ENCODE peak calls at places on chromosomes 3 and 15, in ten cellular contexts. F is natural killer cell, P is D721Med, U is prostate gland, K is heart left ventricle, Q is H9, H is IMR-90, A is endothelial cell, B is cardiac muscle cell, I is nephron progenitor cell. V is an unnamed sample.

GRCh38 chr3:140610544-140610943 is 67.3 kb upstream of the TRIM42 start:
- DNase-seq in P (no peak), U (no peak), H (no peak), K (no peak), A (no peak), I (no peak), Q (no peak), F (no peak), B (no peak), V (no peak)

GRCh38 chr3:46105313-46105919 is 78.1 kb upstream of the XCR1 start:
- DNase-seq in K (no peak), B (no peak), P (no peak), A (no peak), U (no peak), F (no peak), Q (no peak), I (no peak), H (no peak), V (no peak)

GRCh38 chr3:186097663-186098451 is 11.0 kb downstream of the ETV5 start:
- DNase-seq in B (peak), A (peak), H (peak), I (peak), U (peak), P (no peak), F (no peak), Q (peak), K (peak), V (no peak)

GRCh38 chr15:89462198-89462912 is 34.0 kb downstream of the RHCG start:
- DNase-seq in U (no peak), Q (no peak), I (no peak), B (peak), K (no peak), A (no peak), P (no peak), H (peak), F (no peak), V (no peak)

GRCh38 chr15:79065744-79066376 is 24.7 kb downstream of the RASGRF1 start:
- DNase-seq in H (no peak), U (no peak), F (no peak), B (no peak), I (no peak), P (no peak), Q (no peak), A (no peak), K (no peak), V (no peak)

GRCh38 chr3:41598804-41599481 is 363.0 kb downstream of the ULK4 start:
- DNase-seq in A (no peak), K (no peak), H (peak), Q (no peak), B (peak), U (no peak), I (no peak), F (no peak), P (no peak), V (no peak)

GRCh38 chr15:90871716-90872480 is 3.5 kb downstream of the FURIN start:
- DNase-seq in F (no peak), Q (peak), U (no peak), B (no peak), I (peak), P (no peak), A (no peak), K (no peak), H (no peak), V (no peak)

GRCh38 chr15:95857124-95857757 is 473.3 kb upstream of the NR2F2 start:
- DNase-seq in U (no peak), F (no peak), P (no peak), K (no peak), Q (no peak), B (no peak), H (peak), I (no peak), A (no peak), V (no peak)

GRCh38 chr3:97872209-97873042 is 50.6 kb downstream of the CRYBG3 start:
- DNase-seq in H (peak), Q (no peak), B (peak), P (no peak), K (no peak), F (no peak), A (no peak), U (no peak), I (no peak), V (peak)

GRCh38 chr3:41346698-41347097 is 147.4 kb downstream of the CTNNB1 start:
- DNase-seq in P (no peak), I (no peak), B (no peak), U (no peak), A (no peak), F (no peak), H (peak), K (no peak), Q (no peak), V (no peak)

GRCh38 chr15:93372209-93372910 is 283.3 kb upstream of the RGMA start:
- DNase-seq in I (no peak), H (no peak), P (no peak), A (no peak), K (no peak), F (no peak), B (no peak), Q (no peak), U (no peak), V (no peak)

GRCh38 chr3:186070550-186070949 is 38.3 kb downstream of the ETV5 start:
- DNase-seq in H (no peak), U (no peak), P (no peak), K (no peak), I (no peak), Q (no peak), F (no peak), B (no peak), A (no peak), V (no peak)

GRCh38 chr3:134357261-134357913 is 16.9 kb downstream of the AMOTL2 start:
- DNase-seq in F (no peak), K (no peak), P (no peak), A (no peak), U (no peak), B (no peak), H (no peak), Q (no peak), I (peak), V (no peak)

GRCh38 chr3:137930976-137931375 is 79.0 kb upstream of the CLDN18 start:
- DNase-seq in I (no peak), P (no peak), Q (no peak), H (no peak), A (no peak), K (no peak), F (no peak), B (no peak), U (no peak), V (no peak)

GRCh38 chr3:48425281-48425812 is 4.5 kb downstream of the PLXNB1 start:
- DNase-seq in B (peak), P (no peak), H (no peak), F (no peak), I (peak), U (no peak), Q (no peak), A (no peak), K (peak), V (no peak)
- TF ChIP-seq CTCF in B (no peak), P (no peak), H (no peak), F (no peak), I (no peak), U (no peak), Q (no peak), A (no peak), K (no peak), V (no peak)

GRCh38 chr3:55751730-55752129 is 264.6 kb upstream of the WNT5A start:
- DNase-seq in B (no peak), K (no peak), U (no peak), P (no peak), I (no peak), Q (no peak), F (no peak), A (no peak), H (peak), V (no peak)

GRCh38 chr3:55750525-55750924 is 263.4 kb upstream of the WNT5A start:
- DNase-seq in A (no peak), F (no peak), B (peak), I (no peak), P (no peak), Q (no peak), U (peak), H (peak), K (no peak), V (no peak)

GRCh38 chr3:55742027-55742710 is 255.1 kb upstream of the WNT5A start:
- DNase-seq in I (no peak), B (no peak), Q (no peak), H (peak), A (no peak), F (no peak), K (no peak), P (no peak), U (no peak), V (no peak)

GRCh38 chr3:55749036-55749435 is 261.9 kb upstream of the WNT5A start:
- DNase-seq in F (no peak), Q (no peak), B (no peak), H (no peak), U (no peak), A (no peak), K (no peak), P (no peak), I (no peak), V (no peak)

GRCh38 chr3:55746808-55747413 is 259.8 kb upstream of the WNT5A start:
- DNase-seq in B (peak), U (no peak), Q (no peak), P (no peak), H (peak), I (no peak), A (no peak), F (no peak), K (no peak), V (no peak)
- TF ChIP-seq CTCF in B (peak), U (no peak), Q (peak), P (peak), H (peak), I (peak), A (peak), F (no peak), K (peak), V (no peak)

GRCh38 chr15:82079736-82080135 is 33.9 kb upstream of the MEX3B start:
- DNase-seq in A (no peak), U (no peak), B (peak), P (no peak), I (no peak), H (peak), K (no peak), Q (no peak), F (no peak), V (no peak)

GRCh38 chr15:82080774-82081173 is 35.0 kb upstream of the MEX3B start:
- DNase-seq in Q (no peak), P (no peak), U (no peak), B (no peak), I (no peak), F (no peak), H (no peak), K (no peak), A (no peak), V (no peak)

GRCh38 chr15:82086243-82086995 is 40.6 kb upstream of the MEX3B start:
- DNase-seq in A (no peak), Q (no peak), B (no peak), K (no peak), P (no peak), H (no peak), F (no peak), U (no peak), I (no peak), V (no peak)

GRCh38 chr15:82081904-82082810 is 36.3 kb upstream of the MEX3B start:
- DNase-seq in U (no peak), F (no peak), H (peak), P (no peak), I (no peak), K (no peak), B (peak), Q (peak), A (peak), V (no peak)
- TF ChIP-seq CTCF in U (no peak), F (no peak), H (peak), P (no peak), I (peak), K (no peak), B (peak), Q (peak), A (no peak), V (no peak)

GRCh38 chr15:56739474-56739873 is 6.2 kb upstream of the ZNF280D start:
- DNase-seq in F (no peak), I (no peak), H (no peak), Q (no peak), B (no peak), K (no peak), P (no peak), U (no peak), A (no peak), V (no peak)

GRCh38 chr15:56741541-56741940 is 8.2 kb upstream of the ZNF280D start:
- DNase-seq in P (no peak), H (no peak), U (no peak), B (no peak), Q (no peak), A (no peak), I (no peak), K (no peak), F (no peak), V (no peak)

GRCh38 chr15:56736881-56737707 is 3.8 kb upstream of the ZNF280D start:
- DNase-seq in I (no peak), H (no peak), B (no peak), F (no peak), A (no peak), U (no peak), K (no peak), P (no peak), Q (no peak), V (no peak)

GRCh38 chr15:56737791-56738190 is 4.5 kb upstream of the ZNF280D start:
- DNase-seq in I (no peak), H (no peak), U (no peak), K (no peak), A (no peak), Q (no peak), P (no peak), B (no peak), F (no peak), V (no peak)

GRCh38 chr15:56739964-56740640 is 6.8 kb upstream of the ZNF280D start:
- DNase-seq in U (no peak), A (no peak), Q (peak), K (no peak), I (no peak), F (no peak), H (no peak), B (no peak), P (no peak), V (no peak)
- TF ChIP-seq CTCF in U (no peak), A (peak), Q (peak), K (no peak), I (no peak), F (no peak), H (no peak), B (no peak), P (no peak), V (no peak)

GRCh38 chr15:55402707-55403106 is 5.5 kb downstream of the CCPG1 start:
- DNase-seq in A (no peak), P (no peak), B (peak), K (no peak), I (no peak), F (no peak), U (no peak), H (no peak), Q (no peak), V (no peak)

GRCh38 chr15:55403531-55403930 is 4.6 kb downstream of the CCPG1 start:
- DNase-seq in F (no peak), A (no peak), I (no peak), H (peak), P (no peak), B (peak), K (no peak), Q (no peak), U (no peak), V (no peak)

GRCh38 chr15:55407631-55407948 is 569 bp downstream of the CCPG1 start:
- DNase-seq in H (peak), I (peak), F (no peak), P (peak), A (no peak), Q (no peak), U (no peak), B (no peak), K (no peak), V (no peak)

DNA sequence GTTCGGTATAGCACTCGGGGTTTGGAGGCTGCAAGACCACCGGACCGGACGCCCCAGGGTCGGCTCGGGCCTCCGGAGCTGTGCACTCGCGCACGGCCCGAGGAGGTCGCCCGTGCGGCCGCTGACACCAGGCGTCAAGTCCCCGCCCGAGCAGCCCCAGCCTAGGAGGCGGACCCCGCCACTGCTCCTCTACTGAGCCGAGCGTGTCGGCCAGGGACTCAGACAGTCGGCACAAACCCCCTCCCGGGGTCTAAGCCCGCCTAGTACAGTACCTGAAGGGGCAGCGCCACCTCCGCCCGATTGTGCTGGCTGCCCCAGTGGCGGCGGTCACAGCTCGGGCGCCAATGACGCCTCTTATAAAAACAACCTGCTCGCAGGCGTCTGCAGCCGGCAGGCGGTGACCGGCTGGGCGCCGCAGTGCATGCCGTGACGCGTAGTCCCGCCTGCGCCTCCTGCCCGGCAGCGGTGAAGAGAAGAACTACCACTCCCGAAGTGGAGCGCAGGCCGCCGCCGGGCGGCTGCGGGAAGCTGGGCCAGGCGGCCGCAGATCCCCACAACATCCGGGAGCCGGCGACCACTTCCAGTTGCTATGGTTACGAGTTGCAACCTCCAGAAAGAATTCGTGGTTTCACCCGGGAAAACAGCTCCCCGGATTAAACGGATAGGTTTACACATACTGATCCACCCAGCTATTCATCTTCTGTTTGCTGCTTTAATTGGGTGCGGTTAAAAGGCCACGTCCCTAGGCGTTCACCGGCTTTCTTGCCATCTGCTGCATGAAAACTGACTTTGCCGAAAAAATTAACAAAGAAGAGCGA is at the start of the genes CCPG1 and PIERCE2:
- DNase-seq in H (peak), F (peak), I (peak), A (peak), U (peak), K (peak), P (peak), Q (peak), B (peak), V (peak)
- TF ChIP-seq CTCF in H (peak), F (peak), I (peak), A (peak), U (peak), K (peak), P (peak), Q (peak), B (peak), V (peak)

V was measured in CD8-positive, alpha-beta T cell.